ENCODE peak calls at places on chromosomes 3 and 15, in ten cellular contexts. One of them, this sample, is unnamed.

GRCh38 chr3:21524113-21524512 is 226.9 kb downstream of the ZNF385D start:
- DNase-seq in uterus: no peak
- DNase-seq in right lobe of liver: no peak
- DNase-seq in cardiac fibroblast: no peak
- DNase-seq in choroid plexus epithelial cell: no peak
- DNase-seq in colonic mucosa: no peak
- DNase-seq in fibroblast of the aortic adventitia: peak; percentile 52
- DNase-seq in fibroblast of pulmonary artery: no peak
- DNase-seq in AG09309: no peak
- DNase-seq in MM.1S: no peak
- DNase-seq in this sample: no peak

GRCh38 chr15:62469874-62470688 is 305.0 kb upstream of the C2CD4B start:
- DNase-seq in uterus: peak; percentile 36
- DNase-seq in right lobe of liver: no peak
- DNase-seq in cardiac fibroblast: peak; percentile 83
- DNase-seq in choroid plexus epithelial cell: peak; percentile 36
- DNase-seq in colonic mucosa: no peak
- DNase-seq in fibroblast of the aortic adventitia: peak; percentile 97
- DNase-seq in fibroblast of pulmonary artery: peak; percentile 77
- DNase-seq in AG09309: peak; percentile 91
- DNase-seq in MM.1S: no peak
- DNase-seq in this sample: no peak

GRCh38 chr3:195224980-195225580 is 45.9 kb downstream of the XXYLT1 start:
- DNase-seq in uterus: peak; percentile 12
- DNase-seq in right lobe of liver: no peak
- DNase-seq in cardiac fibroblast: no peak
- DNase-seq in choroid plexus epithelial cell: no peak
- DNase-seq in colonic mucosa: no peak
- DNase-seq in fibroblast of the aortic adventitia: no peak
- DNase-seq in fibroblast of pulmonary artery: no peak
- DNase-seq in AG09309: no peak
- DNase-seq in MM.1S: peak; percentile 2
- DNase-seq in this sample: no peak

GRCh38 chr3:77411990-77412389 is 372.1 kb downstream of the ROBO2 start:
- DNase-seq in uterus: no peak
- DNase-seq in right lobe of liver: no peak
- DNase-seq in cardiac fibroblast: no peak
- DNase-seq in choroid plexus epithelial cell: peak; percentile 2
- DNase-seq in colonic mucosa: no peak
- DNase-seq in fibroblast of the aortic adventitia: no peak
- DNase-seq in fibroblast of pulmonary artery: no peak
- DNase-seq in AG09309: peak; percentile 64
- DNase-seq in MM.1S: no peak
- DNase-seq in this sample: no peak

GRCh38 chr3:101117473-101117872 is 124.3 kb upstream of the ABI3BP start:
- DNase-seq in uterus: no peak
- DNase-seq in right lobe of liver: no peak
- DNase-seq in cardiac fibroblast: no peak
- DNase-seq in choroid plexus epithelial cell: no peak
- DNase-seq in colonic mucosa: no peak
- DNase-seq in fibroblast of the aortic adventitia: no peak
- DNase-seq in fibroblast of pulmonary artery: no peak
- DNase-seq in AG09309: no peak
- DNase-seq in MM.1S: no peak
- DNase-seq in this sample: no peak

GRCh38 chr3:114686624-114687023 is 392.8 kb downstream of the TIGIT start:
- DNase-seq in uterus: no peak
- DNase-seq in right lobe of liver: no peak
- DNase-seq in cardiac fibroblast: no peak
- DNase-seq in choroid plexus epithelial cell: peak; percentile 34
- DNase-seq in colonic mucosa: no peak
- DNase-seq in fibroblast of the aortic adventitia: peak; percentile 49
- DNase-seq in fibroblast of pulmonary artery: no peak
- DNase-seq in AG09309: no peak
- DNase-seq in MM.1S: no peak
- DNase-seq in this sample: no peak

GRCh38 chr3:195757827-195758226 is 37.0 kb downstream of the MUC20 start:
- DNase-seq in uterus: no peak
- DNase-seq in right lobe of liver: no peak
- DNase-seq in cardiac fibroblast: no peak
- DNase-seq in choroid plexus epithelial cell: no peak
- DNase-seq in colonic mucosa: no peak
- DNase-seq in fibroblast of the aortic adventitia: no peak
- DNase-seq in fibroblast of pulmonary artery: no peak
- DNase-seq in AG09309: no peak
- DNase-seq in MM.1S: no peak
- DNase-seq in this sample: no peak

GRCh38 chr3:175009294-175009693 is 150.2 kb downstream of the NAALADL2 start:
- DNase-seq in uterus: no peak
- DNase-seq in right lobe of liver: no peak
- DNase-seq in cardiac fibroblast: no peak
- DNase-seq in choroid plexus epithelial cell: no peak
- DNase-seq in colonic mucosa: no peak
- DNase-seq in fibroblast of the aortic adventitia: no peak
- DNase-seq in fibroblast of pulmonary artery: no peak
- DNase-seq in AG09309: no peak
- DNase-seq in MM.1S: no peak
- DNase-seq in this sample: no peak

GRCh38 chr3:194938845-194939531 is 253.3 kb downstream of the FAM43A start:
- DNase-seq in uterus: no peak
- DNase-seq in right lobe of liver: no peak
- DNase-seq in cardiac fibroblast: peak; percentile 76
- DNase-seq in choroid plexus epithelial cell: no peak
- DNase-seq in colonic mucosa: no peak
- DNase-seq in fibroblast of the aortic adventitia: peak; percentile 36
- DNase-seq in fibroblast of pulmonary artery: peak; percentile 50
- DNase-seq in AG09309: no peak
- DNase-seq in MM.1S: no peak
- DNase-seq in this sample: no peak

GRCh38 chr15:73857193-73857920 is 16.0 kb upstream of the TBC1D21 start:
- DNase-seq in uterus: no peak
- DNase-seq in right lobe of liver: peak; percentile 31
- DNase-seq in cardiac fibroblast: no peak
- DNase-seq in choroid plexus epithelial cell: no peak
- DNase-seq in colonic mucosa: no peak
- DNase-seq in fibroblast of the aortic adventitia: no peak
- DNase-seq in fibroblast of pulmonary artery: no peak
- DNase-seq in AG09309: no peak
- DNase-seq in MM.1S: no peak
- DNase-seq in this sample: no peak

GRCh38 chr3:59566481-59566975 is 516.7 kb upstream of the CFAP20DC start:
- DNase-seq in uterus: no peak
- DNase-seq in right lobe of liver: no peak
- DNase-seq in cardiac fibroblast: no peak
- DNase-seq in choroid plexus epithelial cell: no peak
- DNase-seq in colonic mucosa: no peak
- DNase-seq in fibroblast of the aortic adventitia: no peak
- DNase-seq in fibroblast of pulmonary artery: no peak
- DNase-seq in AG09309: no peak
- DNase-seq in MM.1S: no peak
- DNase-seq in this sample: peak; percentile 71

DNA sequence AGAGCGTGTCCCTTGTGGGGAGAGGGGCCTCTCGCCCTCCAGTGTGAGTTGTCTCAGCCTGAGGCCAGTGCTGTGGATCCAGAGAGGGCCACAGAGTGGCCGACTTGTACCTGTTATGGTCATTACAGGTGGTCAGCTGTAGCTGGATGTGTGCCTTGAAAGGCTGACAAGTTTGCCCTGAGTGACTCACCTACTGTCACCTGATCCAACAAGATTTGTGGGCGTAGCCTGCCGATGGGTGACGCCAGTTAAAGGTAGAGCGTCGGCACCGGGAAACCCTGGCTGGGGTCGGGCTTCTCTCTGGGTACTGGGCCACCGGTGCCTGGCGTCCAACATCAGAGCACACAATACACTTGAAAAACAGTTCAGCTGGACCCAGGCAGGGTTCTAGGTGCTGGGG is 2.8 kb upstream of the ISG20 start:
- DNase-seq in uterus: no peak
- DNase-seq in right lobe of liver: no peak
- DNase-seq in cardiac fibroblast: no peak
- DNase-seq in choroid plexus epithelial cell: no peak
- DNase-seq in colonic mucosa: peak; percentile 56
- DNase-seq in fibroblast of the aortic adventitia: no peak
- DNase-seq in fibroblast of pulmonary artery: no peak
- DNase-seq in AG09309: no peak
- DNase-seq in MM.1S: no peak
- DNase-seq in this sample: no peak
- H3K4me3 ChIP-seq in uterus: no peak overlapping the region
- H3K4me3 ChIP-seq in right lobe of liver: no peak overlapping the region
- H3K4me3 ChIP-seq in cardiac fibroblast: no peak overlapping the region
- H3K4me3 ChIP-seq in choroid plexus epithelial cell: no peak overlapping the region
- H3K4me3 ChIP-seq in colonic mucosa: no peak overlapping the region
- H3K4me3 ChIP-seq in fibroblast of the aortic adventitia: no peak overlapping the region
- H3K4me3 ChIP-seq in fibroblast of pulmonary artery: no peak overlapping the region
- H3K4me3 ChIP-seq in AG09309: no peak overlapping the region
- H3K4me3 ChIP-seq in MM.1S: no peak overlapping the region
- H3K4me3 ChIP-seq in this sample: no peak overlapping the region

GRCh38 chr3:64331605-64332004 is 106.3 kb upstream of the PRICKLE2 start:
- DNase-seq in uterus: no peak
- DNase-seq in right lobe of liver: no peak
- DNase-seq in cardiac fibroblast: no peak
- DNase-seq in choroid plexus epithelial cell: no peak
- DNase-seq in colonic mucosa: no peak
- DNase-seq in fibroblast of the aortic adventitia: no peak
- DNase-seq in fibroblast of pulmonary artery: no peak
- DNase-seq in AG09309: no peak
- DNase-seq in MM.1S: no peak
- DNase-seq in this sample: no peak

GRCh38 chr3:64327039-64327804 is 102.0 kb upstream of the PRICKLE2 start:
- DNase-seq in uterus: peak; percentile 91
- DNase-seq in right lobe of liver: no peak
- DNase-seq in cardiac fibroblast: peak; percentile 91
- DNase-seq in choroid plexus epithelial cell: no peak
- DNase-seq in colonic mucosa: peak; percentile 46
- DNase-seq in fibroblast of the aortic adventitia: peak; percentile 96
- DNase-seq in fibroblast of pulmonary artery: peak; percentile 84
- DNase-seq in AG09309: no peak
- DNase-seq in MM.1S: no peak
- DNase-seq in this sample: no peak

GRCh38 chr3:64332461-64333350 is 107.4 kb upstream of the PRICKLE2 start:
- DNase-seq in uterus: no peak
- DNase-seq in right lobe of liver: no peak
- DNase-seq in cardiac fibroblast: no peak
- DNase-seq in choroid plexus epithelial cell: peak; percentile 75
- DNase-seq in colonic mucosa: no peak
- DNase-seq in fibroblast of the aortic adventitia: no peak
- DNase-seq in fibroblast of pulmonary artery: no peak
- DNase-seq in AG09309: no peak
- DNase-seq in MM.1S: no peak
- DNase-seq in this sample: no peak

GRCh38 chr3:64329037-64329436 is 103.8 kb upstream of the PRICKLE2 start:
- DNase-seq in uterus: no peak
- DNase-seq in right lobe of liver: no peak
- DNase-seq in cardiac fibroblast: no peak
- DNase-seq in choroid plexus epithelial cell: no peak
- DNase-seq in colonic mucosa: no peak
- DNase-seq in fibroblast of the aortic adventitia: no peak
- DNase-seq in fibroblast of pulmonary artery: no peak
- DNase-seq in AG09309: no peak
- DNase-seq in MM.1S: no peak
- DNase-seq in this sample: no peak
- TF ChIP-seq CTCF in uterus: no peak
- TF ChIP-seq CTCF in right lobe of liver: no peak
- TF ChIP-seq CTCF in cardiac fibroblast: peak; percentile 9
- TF ChIP-seq CTCF in choroid plexus epithelial cell: peak; percentile 18
- TF ChIP-seq CTCF in colonic mucosa: no peak
- TF ChIP-seq CTCF in fibroblast of the aortic adventitia: no peak
- TF ChIP-seq CTCF in fibroblast of pulmonary artery: peak; percentile 5
- TF ChIP-seq CTCF in AG09309: no peak
- TF ChIP-seq CTCF in MM.1S: no peak
- TF ChIP-seq CTCF in this sample: no peak

GRCh38 chr15:44727462-44728231 is 8.7 kb upstream of the TRIM69 start:
- DNase-seq in uterus: no peak
- DNase-seq in right lobe of liver: no peak
- DNase-seq in cardiac fibroblast: peak; percentile 9
- DNase-seq in choroid plexus epithelial cell: no peak
- DNase-seq in colonic mucosa: no peak
- DNase-seq in fibroblast of the aortic adventitia: no peak
- DNase-seq in fibroblast of pulmonary artery: no peak
- DNase-seq in AG09309: no peak
- DNase-seq in MM.1S: no peak
- DNase-seq in this sample: no peak

GRCh38 chr15:44729394-44729913 is 6.9 kb upstream of the TRIM69 start:
- DNase-seq in uterus: no peak
- DNase-seq in right lobe of liver: peak; percentile 60
- DNase-seq in cardiac fibroblast: peak; percentile 27
- DNase-seq in choroid plexus epithelial cell: no peak
- DNase-seq in colonic mucosa: peak; percentile 56
- DNase-seq in fibroblast of the aortic adventitia: peak; percentile 44
- DNase-seq in fibroblast of pulmonary artery: peak; percentile 32
- DNase-seq in AG09309: no peak
- DNase-seq in MM.1S: peak; percentile 53
- DNase-seq in this sample: no peak

GRCh38 chr15:44728576-44729393 is 7.5 kb upstream of the TRIM69 start:
- DNase-seq in uterus: peak; percentile 96
- DNase-seq in right lobe of liver: peak; percentile 97
- DNase-seq in cardiac fibroblast: peak; percentile 99
- DNase-seq in choroid plexus epithelial cell: peak; percentile 100
- DNase-seq in colonic mucosa: peak; percentile 97
- DNase-seq in fibroblast of the aortic adventitia: peak; percentile 99
- DNase-seq in fibroblast of pulmonary artery: peak; percentile 99
- DNase-seq in AG09309: peak; percentile 94
- DNase-seq in MM.1S: peak; percentile 98
- DNase-seq in this sample: peak; percentile 99

GRCh38 chr15:44726136-44726535 is 10.2 kb upstream of the TRIM69 start:
- DNase-seq in uterus: no peak
- DNase-seq in right lobe of liver: no peak
- DNase-seq in cardiac fibroblast: peak; percentile 51
- DNase-seq in choroid plexus epithelial cell: peak; percentile 58
- DNase-seq in colonic mucosa: no peak
- DNase-seq in fibroblast of the aortic adventitia: peak; percentile 24
- DNase-seq in fibroblast of pulmonary artery: peak; percentile 28
- DNase-seq in AG09309: no peak
- DNase-seq in MM.1S: peak; percentile 43
- DNase-seq in this sample: no peak

GRCh38 chr15:44726568-44727461 is 9.5 kb upstream of the TRIM69 start:
- DNase-seq in uterus: no peak
- DNase-seq in right lobe of liver: no peak
- DNase-seq in cardiac fibroblast: peak; percentile 93
- DNase-seq in choroid plexus epithelial cell: peak; percentile 98
- DNase-seq in colonic mucosa: peak; percentile 78
- DNase-seq in fibroblast of the aortic adventitia: peak; percentile 92
- DNase-seq in fibroblast of pulmonary artery: peak; percentile 93
- DNase-seq in AG09309: peak; percentile 89
- DNase-seq in MM.1S: peak; percentile 95
- DNase-seq in this sample: peak; percentile 97
- H3K4me3 ChIP-seq in uterus: no peak overlapping the region
- H3K4me3 ChIP-seq in right lobe of liver: no peak overlapping the region
- H3K4me3 ChIP-seq in cardiac fibroblast: no peak overlapping the region
- H3K4me3 ChIP-seq in choroid plexus epithelial cell: no peak overlapping the region
- H3K4me3 ChIP-seq in colonic mucosa: no peak overlapping the region
- H3K4me3 ChIP-seq in fibroblast of the aortic adventitia: peak overlapping the region; percentile 17
- H3K4me3 ChIP-seq in fibroblast of pulmonary artery: peak overlapping the region; percentile 21
- H3K4me3 ChIP-seq in AG09309: no peak overlapping the region
- H3K4me3 ChIP-seq in MM.1S: peak overlapping the region; percentile 24
- H3K4me3 ChIP-seq in this sample: peak overlapping the region; percentile 91

DNA sequence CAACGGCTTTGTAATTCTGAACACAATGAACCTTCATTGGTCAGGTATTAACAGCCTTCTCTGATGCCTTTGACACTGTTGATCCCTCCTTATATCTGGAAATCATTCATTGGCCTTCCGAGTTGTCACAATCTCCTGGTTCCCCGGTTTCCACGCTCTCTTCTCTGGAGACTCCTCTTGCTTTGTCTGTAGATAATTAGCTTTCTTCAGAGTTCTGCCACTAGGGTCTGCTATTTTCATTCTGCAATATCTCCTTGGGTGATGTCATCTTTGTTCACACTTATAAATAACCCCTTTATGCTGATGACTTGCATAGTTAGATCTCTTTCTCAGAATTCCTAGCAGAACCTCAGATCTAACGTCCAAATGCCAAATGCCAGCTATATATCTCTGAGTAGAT is 583.8 kb upstream of the ZNF717 start:
- DNase-seq in uterus: no peak
- DNase-seq in right lobe of liver: no peak
- DNase-seq in cardiac fibroblast: peak; percentile 52
- DNase-seq in choroid plexus epithelial cell: peak; percentile 82
- DNase-seq in colonic mucosa: no peak
- DNase-seq in fibroblast of the aortic adventitia: no peak
- DNase-seq in fibroblast of pulmonary artery: peak; percentile 7
- DNase-seq in AG09309: no peak
- DNase-seq in MM.1S: no peak
- DNase-seq in this sample: no peak
- TF ChIP-seq CTCF in uterus: no peak
- TF ChIP-seq CTCF in right lobe of liver: no peak
- TF ChIP-seq CTCF in cardiac fibroblast: peak; percentile 28
- TF ChIP-seq CTCF in choroid plexus epithelial cell: peak; percentile 73
- TF ChIP-seq CTCF in colonic mucosa: no peak
- TF ChIP-seq CTCF in fibroblast of the aortic adventitia: no peak
- TF ChIP-seq CTCF in fibroblast of pulmonary artery: no peak
- TF ChIP-seq CTCF in AG09309: peak; percentile 46
- TF ChIP-seq CTCF in MM.1S: peak; percentile 20
- TF ChIP-seq CTCF in this sample: no peak

This sample was measured in GM12864.